ENCODE peak calls at places on chromosomes 12 and 14, in four cellular contexts. I is lung, E is upper lobe of right lung, C is astrocyte. A is an unnamed sample.

GRCh38 chr12:49413010-49413409 is 45.7 kb downstream of the SPATS2 start:
- DNase-seq in E (no peak), C (no peak), I (no peak), A (no peak)

GRCh38 chr14:93898081-93898611 is 29.0 kb upstream of the FAM181A start:
- DNase-seq in E (no peak), I (no peak), C (no peak), A (no peak)

GRCh38 chr12:70722584-70723343 is 85.5 kb upstream of the PTPRB start:
- DNase-seq in I (no peak), E (no peak), C (peak; percentile 43), A (peak; percentile 9)

GRCh38 chr14:100298551-100299237 is 7.5 kb downstream of the SLC25A29 start:
- DNase-seq in I (no peak), C (no peak), E (no peak), A (no peak)

GRCh38 chr12:94875525-94875924 is 128.0 kb downstream of the NDUFA12 start:
- DNase-seq in E (no peak), C (no peak), I (no peak), A (no peak)

GRCh38 chr12:117671734-117672133 is 297.1 kb downstream of the KSR2 start:
- DNase-seq in I (no peak), E (no peak), C (no peak), A (no peak)

GRCh38 chr12:26963413-26963812 is 25.1 kb downstream of the FGFR1OP2 start:
- DNase-seq in E (no peak), I (no peak), C (no peak), A (no peak)

GRCh38 chr12:48285751-48286650 is 64.7 kb downstream of the ZNF641 start:
- DNase-seq in E (no peak), C (no peak), I (no peak), A (no peak)

GRCh38 chr12:120228291-120229070 is 27.6 kb upstream of the RPLP0 start:
- DNase-seq in C (peak; percentile 51), E (peak; percentile 93), I (peak; percentile 88), A (peak; percentile 86)

GRCh38 chr14:21263284-21264024 is 5.8 kb downstream of the HNRNPC start:
- DNase-seq in I (no peak), E (no peak), C (peak; percentile 72), A (no peak)
- H3K4me3 ChIP-seq in I (no peak overlapping the region), E (peak overlapping the region; percentile 1), C (peak overlapping the region; percentile 30), A (peak overlapping the region; percentile 5)

GRCh38 chr12:79637093-79637492 is 53.7 kb downstream of the PAWR start:
- DNase-seq in E (no peak), C (no peak), I (no peak), A (no peak)

GRCh38 chr12:79638490-79638889 is 52.3 kb downstream of the PAWR start:
- DNase-seq in C (no peak), I (no peak), E (no peak), A (no peak)

GRCh38 chr12:79629561-79629960 is 61.2 kb downstream of the PAWR start:
- DNase-seq in C (no peak), E (no peak), I (no peak), A (no peak)

GRCh38 chr12:79635676-79636075 is 55.1 kb downstream of the PAWR start:
- DNase-seq in E (no peak), I (no peak), C (no peak), A (no peak)

GRCh38 chr12:79634957-79635471 is 55.8 kb downstream of the PAWR start:
- DNase-seq in E (no peak), C (peak; percentile 79), I (no peak), A (no peak)
- H3K27ac ChIP-seq in E (no peak overlapping the region), C (peak overlapping the region; percentile 0), I (no peak overlapping the region), A (no peak overlapping the region)

DNA sequence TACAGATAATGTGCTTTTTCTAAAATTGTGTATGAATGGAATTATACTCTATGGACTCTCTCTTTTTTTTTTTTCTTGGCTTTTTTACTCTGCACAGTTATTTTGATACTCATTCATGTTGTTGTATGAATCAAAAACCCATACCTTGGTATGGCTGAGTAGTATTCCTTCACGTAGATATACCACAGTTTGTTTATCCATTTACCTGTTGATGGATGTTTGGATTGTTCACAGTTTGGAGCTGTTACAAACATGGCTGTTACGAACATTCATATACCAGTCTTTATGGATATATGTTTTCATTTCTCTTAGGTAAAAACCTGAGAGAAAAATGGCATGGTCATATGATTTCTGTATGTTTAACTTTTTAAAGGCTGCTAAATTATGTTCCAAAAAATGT is 43.2 kb downstream of the TMTC3 start:
- DNase-seq in E (no peak), C (no peak), I (no peak), A (no peak)
- H3K4me3 ChIP-seq in E (no peak overlapping the region), C (no peak overlapping the region), I (no peak overlapping the region), A (no peak overlapping the region)

GRCh38 chr12:92396647-92397258 is 251.1 kb upstream of the BTG1 start:
- DNase-seq in E (no peak), C (peak; percentile 62), I (no peak), A (no peak)
- H3K27ac ChIP-seq in E (no peak overlapping the region), C (no peak overlapping the region), I (no peak overlapping the region), A (peak overlapping the region; percentile 85)

DNA sequence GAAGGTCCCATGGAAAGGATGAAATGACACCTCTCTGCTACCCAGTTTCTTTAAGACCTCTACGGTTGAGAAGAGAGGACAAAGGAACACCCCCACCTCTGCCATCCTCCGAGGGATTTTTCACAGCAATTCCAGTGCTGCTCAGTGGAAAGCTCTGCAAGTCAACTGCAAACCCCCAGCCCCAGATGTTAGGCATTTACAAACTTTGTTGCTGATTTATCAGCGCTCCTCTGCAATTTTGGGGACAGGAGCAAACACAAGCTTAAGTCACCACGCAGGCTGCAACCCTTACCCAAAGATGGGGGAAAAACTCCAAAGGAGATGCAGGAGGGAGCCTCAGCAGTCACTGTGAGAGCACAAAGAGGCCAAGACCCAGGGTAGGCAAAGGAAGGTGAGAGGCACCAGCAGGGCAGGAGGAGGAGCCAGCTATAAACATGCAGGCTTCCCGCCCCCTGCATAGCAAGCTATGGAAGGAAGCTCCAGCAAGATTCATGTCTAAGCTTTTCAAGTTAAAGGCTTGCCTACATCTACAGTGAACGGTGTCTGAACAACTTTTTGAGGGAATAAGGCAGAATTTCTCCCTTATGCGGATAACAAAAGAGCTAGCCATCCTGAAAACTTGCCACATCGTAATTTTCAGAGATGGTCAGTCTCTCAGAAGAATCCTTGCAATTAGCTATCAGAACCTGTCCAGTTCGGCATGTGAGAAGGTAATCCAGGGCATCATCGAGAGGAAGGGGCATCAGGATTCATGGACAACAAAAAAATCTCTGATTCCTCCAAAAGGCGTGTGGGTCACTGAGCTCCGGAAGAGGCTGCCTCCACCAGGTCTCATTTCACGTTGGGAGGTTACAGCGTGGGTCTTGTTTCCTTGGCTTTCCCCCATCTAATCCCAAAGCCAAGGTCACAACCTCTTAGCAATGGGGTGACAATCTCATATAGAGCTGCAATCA is 3.9 kb downstream of the CTDSP2 start:
- DNase-seq in E (no peak), I (no peak), C (no peak), A (no peak)
- H3K4me3 ChIP-seq in E (peak overlapping the region; percentile 99), I (no peak overlapping the region), C (no peak overlapping the region), A (peak overlapping the region; percentile 42)

DNA sequence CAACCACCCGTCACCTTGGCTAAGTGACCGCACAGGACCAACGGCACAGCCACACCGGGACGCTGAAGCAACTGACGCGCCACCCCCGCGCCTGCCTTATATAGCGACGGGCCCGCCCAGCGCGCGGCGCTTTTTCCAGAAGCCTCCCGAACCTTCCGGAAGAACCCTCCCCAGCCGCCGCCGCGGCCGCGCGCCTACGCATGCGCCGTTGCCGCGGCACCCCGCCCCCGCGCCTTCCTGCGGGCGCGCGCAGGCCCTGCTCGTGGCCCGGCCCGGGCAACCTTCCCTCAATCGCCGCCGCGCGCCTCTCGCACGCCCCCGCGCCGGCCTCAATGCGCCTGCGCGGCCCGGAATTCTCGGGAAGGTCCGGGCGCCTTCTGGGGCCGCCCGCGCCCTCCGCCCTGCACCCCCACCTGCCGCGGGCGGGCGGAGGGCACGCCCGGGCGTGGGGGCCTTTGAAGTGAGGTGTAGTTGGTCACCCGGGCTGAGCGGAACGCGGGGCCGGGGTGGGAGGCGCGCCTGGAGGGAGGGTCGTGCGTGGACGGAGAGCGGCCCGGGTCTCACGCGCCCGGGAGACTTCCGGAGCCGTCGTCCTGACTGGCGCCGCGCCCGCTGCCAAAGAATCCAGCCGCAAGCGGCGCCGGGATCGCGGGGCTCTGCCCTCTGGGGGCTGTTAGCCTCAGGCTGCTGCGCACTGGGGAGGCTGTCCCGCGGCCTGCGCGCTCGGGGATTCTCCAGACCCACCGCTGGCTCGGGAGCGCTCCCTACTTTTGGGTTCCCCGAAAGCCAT is at the start of gene HSP90AA1:
- DNase-seq in I (peak; percentile 95), E (peak; percentile 98), C (peak; percentile 72), A (peak; percentile 91)
- H3K27ac ChIP-seq in I (peak within 1 kb of the TSS; percentile 100), E (peak within 1 kb of the TSS; percentile 99), C (peak within 1 kb of the TSS; percentile 94), A (peak within 1 kb of the TSS; percentile 98)